ENCODE peak calls at places on chromosomes 16 and 17, in four cellular contexts. D is sigmoid colon, Z is breast epithelium, J is tibial nerve. F is an unnamed sample. For H3K4me1, the result is how much of the 10 kb centered on the place peaks cover.

GRCh38 chr16:51982715-51983680 is 563.9 kb downstream of the TOX3 start:
- DNase-seq in Z (no peak), J (no peak), D (no peak), F (peak)

GRCh38 chr16:27253526-27253930 is 15.0 kb downstream of the NSMCE1 start:
- DNase-seq in D (no peak), J (no peak), Z (no peak), F (no peak)

GRCh38 chr16:48133455-48134226 is 22.2 kb downstream of the ABCC12 start:
- DNase-seq in Z (no peak), D (no peak), J (no peak), F (no peak)

GRCh38 chr16:81505011-81505660 is 60.5 kb downstream of the CMIP start:
- DNase-seq in J (no peak), D (no peak), Z (peak), F (no peak)

GRCh38 chr17:13182854-13183253 is 165.0 kb upstream of the ELAC2 start:
- DNase-seq in D (no peak), Z (no peak), J (no peak), F (no peak)

GRCh38 chr17:774320-774584 is 7.8 kb downstream of the GLOD4 start:
- DNase-seq in J (no peak), Z (no peak), D (peak), F (no peak)

GRCh38 chr17:28482551-28483199 is 9.2 kb downstream of the SLC13A2 start:
- DNase-seq in J (no peak), D (no peak), Z (no peak), F (no peak)

GRCh38 chr17:42754782-42755181 is 6.2 kb upstream of the RAMP2 start:
- DNase-seq in D (peak), Z (no peak), J (peak), F (peak)

GRCh38 chr16:70758786-70759185 is 42.2 kb downstream of the VAC14 start:
- DNase-seq in Z (no peak), J (no peak), D (no peak), F (no peak)

GRCh38 chr17:74569392-74570003 is 2.2 kb upstream of the CD300H start:
- DNase-seq in Z (no peak), D (no peak), J (no peak), F (peak)

GRCh38 chr16:4894276-4895150 is 42.4 kb downstream of the PPL start:
- DNase-seq in Z (no peak), D (no peak), J (no peak), F (no peak)

GRCh38 chr17:48636177-48637018 is 10.2 kb upstream of the HOXB9 start:
- DNase-seq in D (peak), Z (no peak), J (peak), F (peak)

GRCh38 chr16:4319454-4319853 is 3.6 kb downstream of the GLIS2 start:
- DNase-seq in Z (no peak), D (peak), J (no peak), F (no peak)

GRCh38 chr17:45429338-45430005 is 3.2 kb downstream of the ARHGAP27 start:
- DNase-seq in Z (no peak), J (no peak), D (no peak), F (no peak)

GRCh38 chr17:29179232-29180036 is 764 bp downstream of the MYO18A start:
- DNase-seq in J (no peak), D (no peak), Z (peak), F (peak)

DNA sequence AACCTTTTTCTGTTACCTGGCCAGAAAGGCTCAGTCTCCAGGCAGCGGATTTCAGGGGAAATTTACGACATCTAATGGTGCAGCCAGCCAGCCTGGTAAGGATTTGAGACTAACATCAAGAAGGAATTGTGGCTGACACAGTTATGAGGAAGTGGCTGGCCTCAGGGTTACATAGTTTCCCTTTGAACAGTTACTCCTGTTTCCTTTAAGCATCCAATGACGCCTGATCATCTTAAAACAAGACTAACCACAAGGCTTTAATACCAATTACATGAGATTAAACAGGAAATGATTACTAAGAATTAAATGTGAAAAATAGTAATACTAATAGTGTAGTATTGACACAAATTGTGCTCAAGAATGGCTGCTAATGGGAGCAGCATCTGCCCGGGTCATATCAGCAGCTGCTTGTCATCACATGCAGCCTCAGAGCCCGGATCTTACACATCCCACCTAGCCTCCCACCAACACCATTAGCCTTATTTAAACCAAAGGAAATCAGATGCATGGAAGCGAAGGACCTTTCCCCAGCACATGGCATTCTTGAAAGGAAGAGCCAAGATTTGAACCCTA is 431.8 kb downstream of the PMP22 start:
- DNase-seq in Z (no peak), D (no peak), J (no peak), F (no peak)
- H3K4me1 ChIP-seq in Z (under half), D (under half), J (under half), F (under half)

GRCh38 chr16:23907457-23907902 is 71.7 kb downstream of the PRKCB start:
- DNase-seq in J (no peak), D (no peak), Z (no peak), F (no peak)
- TF ChIP-seq POLR2A in J (no peak), D (no peak), Z (no peak), F (no peak)

GRCh38 chr16:57540906-57541753 is 1.3 kb upstream of the ADGRG5 start:
- DNase-seq in D (no peak), Z (peak), J (no peak), F (peak)
- H3K4me1 ChIP-seq in D (under half), Z (under half), J (under half), F (under half)

GRCh38 chr16:8832383-8833100 is 34.9 kb downstream of the PMM2 start:
- DNase-seq in Z (no peak), J (no peak), D (no peak), F (no peak)

GRCh38 chr16:8828541-8829165 is 31.0 kb downstream of the PMM2 start:
- DNase-seq in J (no peak), D (no peak), Z (no peak), F (no peak)

GRCh38 chr16:8826278-8826879 is 28.7 kb downstream of the PMM2 start:
- DNase-seq in J (no peak), D (no peak), Z (no peak), F (no peak)

GRCh38 chr16:8831450-8832382 is 34.1 kb downstream of the PMM2 start:
- DNase-seq in Z (no peak), D (no peak), J (no peak), F (no peak)
- TF ChIP-seq POLR2A in Z (no peak), D (no peak), J (no peak), F (no peak)

GRCh38 chr17:57892820-57893595 is 43.2 kb upstream of the MRPS23 start:
- DNase-seq in J (peak), Z (peak), D (peak), F (peak)

GRCh38 chr17:57890857-57891232 is 41.0 kb upstream of the MRPS23 start:
- DNase-seq in D (no peak), J (no peak), Z (no peak), F (no peak)

GRCh38 chr17:57894848-57895247 is 45.0 kb upstream of the MRPS23 start:
- DNase-seq in J (no peak), D (no peak), Z (no peak), F (no peak)

GRCh38 chr17:57889892-57890856 is 40.3 kb upstream of the MRPS23 start:
- DNase-seq in J (no peak), D (peak), Z (peak), F (peak)

DNA sequence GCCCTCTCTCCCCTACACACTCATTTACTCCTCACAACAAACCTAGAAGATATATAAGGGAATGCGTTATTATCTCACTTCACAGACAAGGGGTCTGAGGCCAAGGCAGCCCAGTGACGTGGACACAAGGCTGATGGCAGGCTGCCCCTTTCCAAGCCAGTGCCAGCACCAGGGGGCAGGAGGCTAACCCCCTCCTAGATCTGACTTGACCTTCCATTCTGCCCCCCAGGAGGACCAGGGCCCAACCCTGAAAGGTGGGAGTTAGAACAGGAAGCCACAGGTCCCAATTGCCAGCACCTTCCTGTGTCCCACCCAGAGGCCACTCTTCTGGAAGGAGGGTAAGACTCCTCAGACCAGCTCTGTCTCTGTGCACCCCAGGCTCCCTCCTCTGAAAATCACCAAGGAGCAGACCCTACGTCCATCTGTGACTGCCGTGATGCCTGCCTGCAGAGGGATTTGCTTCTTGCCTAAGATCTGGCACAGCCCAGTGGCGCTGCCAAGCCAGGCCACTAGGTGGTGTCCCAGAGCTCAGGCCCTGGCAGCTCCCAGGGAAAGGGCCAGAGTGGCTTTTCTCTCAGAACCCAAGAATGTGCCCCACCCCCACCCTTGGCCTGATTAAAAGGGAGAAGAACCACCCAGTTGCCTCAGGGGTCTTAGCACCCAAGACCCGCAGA is 42.4 kb upstream of the MRPS23 start:
- DNase-seq in D (peak), Z (peak), J (peak), F (peak)
- H3K4me1 ChIP-seq in D (half or more), Z (under half), J (half or more), F (under half)

GRCh38 chr16:67001159-67001486 is 12.7 kb downstream of the CES4A start:
- DNase-seq in Z (no peak), D (no peak), J (no peak), F (no peak)
- TF ChIP-seq POLR2A in Z (no peak), D (no peak), J (no peak), F (no peak)

DNA sequence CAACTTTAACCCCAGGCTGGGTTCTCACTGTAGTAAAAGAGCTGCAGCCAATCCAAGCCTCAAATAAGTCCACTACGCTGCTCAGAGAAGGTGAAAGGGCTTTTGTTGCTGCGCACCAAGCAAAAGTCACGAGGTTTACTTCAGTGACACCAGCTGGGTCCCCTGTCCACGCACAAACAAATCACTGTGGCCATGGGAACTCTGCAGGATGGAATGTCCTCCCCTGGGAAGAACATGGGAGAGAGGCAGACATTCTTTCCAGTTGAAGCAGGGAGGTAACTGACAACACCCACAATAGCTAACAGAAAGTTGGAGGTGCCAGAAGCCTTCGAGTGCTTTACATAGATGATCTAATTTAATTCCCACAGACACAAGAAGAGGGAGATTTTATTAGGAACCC is 181.9 kb downstream of the PMP22 start:
- DNase-seq in Z (no peak), J (no peak), D (no peak), F (no peak)
- H3K4me1 ChIP-seq in Z (under half), J (under half), D (under half), F (under half)

DNA sequence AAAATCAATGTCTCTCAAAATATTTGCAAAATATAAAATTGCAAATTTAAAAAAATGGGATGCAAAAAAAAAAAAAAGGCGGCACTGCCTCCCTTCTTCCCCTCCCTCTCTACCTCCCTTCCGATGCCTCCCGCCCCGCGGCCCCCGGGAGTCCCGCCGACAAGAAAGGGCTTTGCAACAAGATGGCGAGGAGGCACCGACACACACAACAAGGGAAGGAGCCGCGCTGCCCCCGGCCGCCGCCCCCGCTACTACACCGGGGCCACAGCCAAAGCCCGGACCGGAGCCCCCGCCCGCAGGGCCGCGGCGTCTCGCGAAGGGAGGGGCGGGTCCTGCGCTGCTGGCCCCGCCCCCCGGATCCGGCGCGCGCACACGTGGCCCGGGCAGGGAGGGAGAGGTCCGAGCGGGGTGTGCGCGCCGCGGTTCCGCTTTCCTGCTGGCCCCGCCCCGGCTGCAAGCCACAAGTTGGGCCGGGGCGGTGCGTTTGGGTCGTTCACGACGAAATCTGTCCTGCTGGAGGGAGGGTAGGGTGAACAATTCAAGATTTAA is at the start of gene MNT:
- DNase-seq in D (peak), J (peak), Z (peak), F (peak)
- TF ChIP-seq POLR2A in D (no peak), J (peak), Z (no peak), F (peak)

DNA sequence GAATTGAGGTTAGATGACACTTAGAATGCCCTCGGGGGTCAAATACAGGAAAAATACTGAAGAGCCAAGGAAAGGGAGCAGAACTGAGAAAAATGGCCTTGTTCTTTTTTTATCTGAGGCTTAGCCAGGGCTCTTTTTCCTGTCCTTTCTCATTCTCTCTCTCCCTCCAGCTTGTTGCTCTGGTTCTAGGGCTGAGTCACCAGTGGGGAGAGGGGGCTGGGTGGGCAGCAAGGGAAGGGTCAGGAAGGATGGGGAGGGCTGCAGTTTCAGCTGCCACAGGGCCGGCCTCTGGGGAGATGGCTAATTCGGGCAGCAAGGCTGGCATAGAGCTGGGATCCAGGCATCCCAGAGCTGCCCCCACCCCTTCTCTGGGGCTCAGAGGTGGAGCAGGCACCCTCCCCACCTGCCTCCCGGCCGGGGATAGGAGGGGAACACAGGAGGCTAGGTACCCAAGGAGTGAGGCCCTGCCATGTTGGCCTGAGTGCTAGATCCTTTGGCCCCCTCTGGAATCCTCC is 3.9 kb downstream of the ITGA3 start:
- DNase-seq in D (no peak), J (no peak), Z (no peak), F (peak)
- H3K4me1 ChIP-seq in D (half or more), J (half or more), Z (under half), F (under half)

DNA sequence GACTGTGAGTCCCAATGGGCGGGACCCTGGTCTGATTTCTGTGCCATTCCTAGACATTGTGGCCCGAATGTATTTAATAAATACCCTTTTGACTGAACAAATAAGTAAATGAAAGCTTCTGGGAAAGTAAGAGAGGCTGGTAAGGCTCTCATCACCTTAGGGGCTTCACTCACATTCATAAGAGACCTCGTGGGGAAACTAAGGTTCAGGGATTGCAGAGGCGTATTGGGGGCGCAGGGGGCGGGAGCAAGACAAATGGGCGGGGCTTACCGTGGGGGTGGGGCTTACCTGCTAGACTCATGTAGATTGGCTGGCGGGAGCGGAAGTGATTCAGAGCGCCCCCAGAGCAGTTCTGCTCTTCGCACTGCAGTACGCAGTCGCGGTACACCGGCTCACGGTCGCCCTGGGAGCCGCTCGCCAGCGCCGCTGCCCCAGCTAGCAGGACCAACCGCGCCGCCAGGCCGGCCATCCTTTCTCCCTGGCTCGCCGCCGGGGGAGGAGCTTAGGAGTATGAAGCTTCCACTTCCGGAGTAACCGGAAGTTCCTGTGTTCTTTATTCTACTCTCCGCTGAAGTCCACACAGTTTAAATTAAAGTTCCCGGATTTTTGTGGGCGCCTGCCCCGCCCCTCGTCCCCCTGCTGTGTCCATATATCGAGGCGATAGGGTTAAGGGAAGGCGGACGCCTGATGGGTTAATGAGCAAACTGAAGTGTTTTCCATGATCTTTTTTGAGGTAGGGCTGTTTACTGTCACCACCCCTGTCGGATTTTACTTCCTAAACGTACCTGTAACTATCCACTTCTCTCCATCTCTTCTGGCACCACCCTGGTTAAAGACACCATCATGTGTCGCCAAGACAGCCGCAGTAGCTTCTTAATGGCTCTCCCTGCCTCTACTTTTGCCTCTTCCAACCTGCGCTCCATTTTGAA is at the start of gene PGAP3:
- DNase-seq in D (peak), J (peak), Z (peak), F (peak)
- TF ChIP-seq POLR2A in D (no peak), J (peak), Z (peak), F (no peak)

F was measured in uterus.